ENCODE peak calls at places on chromosomes 7 and 10, in six cellular contexts. Q, X, K, T, L and A are unnamed samples.

GRCh38 chr10:70677016-70677415 is 4.7 kb downstream of the ADAMTS14 start:
- DNase-seq in Q (no peak), X (no peak), K (no peak), T (no peak), L (no peak), A (no peak)

GRCh38 chr7:105224884-105225651 is 163.7 kb downstream of the SRPK2 start:
- DNase-seq in Q (peak; percentile 95), X (no peak), K (peak; percentile 42), T (peak; percentile 37), L (no peak), A (peak; percentile 93)

GRCh38 chr7:123763191-123763661 is 14.4 kb upstream of the WASL start:
- DNase-seq in Q (no peak), X (no peak), K (no peak), T (no peak), L (no peak), A (no peak)

GRCh38 chr10:24825551-24825950 is 101.9 kb upstream of the ARHGAP21 start:
- DNase-seq in Q (peak; percentile 69), X (no peak), K (no peak), T (no peak), L (no peak), A (peak; percentile 46)

GRCh38 chr10:102119417-102120141 is 589 bp downstream of the LDB1 start:
- DNase-seq in Q (peak; percentile 67), X (no peak), K (no peak), T (peak; percentile 60), L (peak; percentile 58), A (peak; percentile 58)

GRCh38 chr10:6786579-6787031 is 206.5 kb upstream of the PRKCQ start:
- DNase-seq in Q (peak; percentile 79), X (no peak), K (no peak), T (no peak), L (peak; percentile 30), A (peak; percentile 54)

GRCh38 chr7:45656431-45656830 is 82.3 kb downstream of the ADCY1 start:
- DNase-seq in Q (no peak), X (no peak), K (no peak), T (no peak), L (no peak), A (no peak)

GRCh38 chr10:77493851-77494788 is 143.5 kb downstream of the KCNMA1 start:
- DNase-seq in Q (peak; percentile 54), X (no peak), K (no peak), T (no peak), L (peak; percentile 38), A (peak; percentile 44)

GRCh38 chr7:50952544-50952943 is 169.8 kb upstream of the GRB10 start:
- DNase-seq in Q (no peak), X (no peak), K (no peak), T (no peak), L (no peak), A (no peak)

GRCh38 chr10:125149278-125150047 is 10.9 kb downstream of the CTBP2 start:
- DNase-seq in Q (peak; percentile 87), X (no peak), K (no peak), T (peak; percentile 73), L (no peak), A (peak; percentile 68)

GRCh38 chr10:80536361-80536835 is 1.3 kb upstream of the SH2D4B start:
- DNase-seq in Q (no peak), X (no peak), K (no peak), T (no peak), L (no peak), A (no peak)

GRCh38 chr10:98150544-98150943 is 16.1 kb downstream of the R3HCC1L start:
- DNase-seq in Q (peak; percentile 56), X (no peak), K (no peak), T (no peak), L (no peak), A (peak; percentile 54)

GRCh38 chr10:59177862-59178235 is 1.4 kb downstream of the PHYHIPL start:
- DNase-seq in Q (no peak), X (no peak), K (no peak), T (no peak), L (no peak), A (no peak)

GRCh38 chr10:59177031-59177861 is 803 bp downstream of the PHYHIPL start:
- DNase-seq in Q (peak; percentile 79), X (no peak), K (no peak), T (no peak), L (peak; percentile 85), A (peak; percentile 88)

GRCh38 chr10:59176241-59177030 is at the start of gene PHYHIPL:
- DNase-seq in Q (no peak), X (no peak), K (no peak), T (no peak), L (peak; percentile 84), A (no peak)

GRCh38 chr10:59173414-59173813 is 3.0 kb upstream of the PHYHIPL start:
- DNase-seq in Q (no peak), X (no peak), K (no peak), T (no peak), L (peak; percentile 81), A (no peak)

GRCh38 chr10:59175538-59176240 is 754 bp upstream of the PHYHIPL start:
- DNase-seq in Q (no peak), X (no peak), K (no peak), T (no peak), L (no peak), A (no peak)
- H3K27me3 ChIP-seq in Q (peaks cover 18% of the 10 kb centered on the region), X (no peaks in the 10 kb centered on the region), K (no peaks in the 10 kb centered on the region), T (peaks cover 2% of the 10 kb centered on the region), L (no peaks in the 10 kb centered on the region), A (peaks cover 32% of the 10 kb centered on the region)

GRCh38 chr7:150958071-150958552 is 20.0 kb downstream of the KCNH2 start:
- DNase-seq in Q (no peak), X (no peak), K (no peak), T (peak; percentile 17), L (no peak), A (no peak)

GRCh38 chr7:150956395-150957118 is 21.6 kb downstream of the KCNH2 start:
- DNase-seq in Q (no peak), X (no peak), K (no peak), T (no peak), L (no peak), A (no peak)

GRCh38 chr7:150958603-150959002 is 19.5 kb downstream of the KCNH2 start:
- DNase-seq in Q (no peak), X (no peak), K (no peak), T (peak; percentile 33), L (no peak), A (no peak)

GRCh38 chr7:150955519-150956394 is 22.4 kb downstream of the KCNH2 start:
- DNase-seq in Q (peak; percentile 15), X (no peak), K (no peak), T (peak; percentile 63), L (no peak), A (peak; percentile 29)

GRCh38 chr7:150957119-150958020 is 20.8 kb downstream of the KCNH2 start:
- DNase-seq in Q (no peak), X (no peak), K (no peak), T (no peak), L (no peak), A (no peak)
- H3K27me3 ChIP-seq in Q (no peaks in the 10 kb centered on the region), X (peaks cover 7% of the 10 kb centered on the region), K (no peaks in the 10 kb centered on the region), T (no peaks in the 10 kb centered on the region), L (no peaks in the 10 kb centered on the region), A (peaks cover 10% of the 10 kb centered on the region)

DNA sequence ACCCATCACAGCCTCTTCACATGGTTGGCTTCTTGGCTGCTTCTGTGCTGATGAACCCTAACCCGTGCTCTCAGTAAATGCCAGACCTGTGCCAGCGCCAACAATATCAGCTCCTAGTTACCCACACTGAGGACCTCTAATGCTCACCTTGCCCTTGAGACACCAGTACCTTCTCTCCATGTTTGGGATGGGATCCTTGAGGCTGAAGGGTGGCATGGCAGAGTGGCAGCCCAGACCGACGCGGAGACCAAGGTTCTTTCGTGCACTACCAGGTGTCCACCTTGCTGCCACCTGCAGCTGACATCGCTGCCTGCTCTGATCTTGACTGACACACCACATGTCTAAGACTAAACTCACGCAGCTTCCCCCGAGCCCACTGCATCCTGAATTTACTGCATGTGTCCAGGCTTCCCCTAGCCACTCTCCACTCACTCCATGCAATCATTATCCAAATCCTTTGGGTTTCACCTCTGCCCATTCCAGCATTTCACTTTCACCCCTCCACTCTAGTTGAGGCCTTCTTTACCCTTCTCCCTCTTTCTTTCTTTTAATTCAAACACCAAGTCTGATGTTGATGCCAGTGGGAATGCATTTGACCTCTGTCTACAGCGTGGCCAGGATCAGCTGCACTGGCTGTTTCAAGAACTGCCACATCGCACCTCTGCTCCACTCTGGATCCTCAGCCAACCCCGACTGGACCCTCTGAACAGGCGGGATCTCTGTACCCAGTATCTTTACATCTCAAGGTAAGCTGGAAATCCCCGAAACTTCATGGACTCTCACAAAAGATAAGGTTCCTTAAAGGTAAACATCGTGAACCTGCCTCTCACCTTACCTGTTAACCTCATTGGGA is 294.9 kb downstream of the GLRX3 start:
- DNase-seq in Q (no peak), X (no peak), K (no peak), T (no peak), L (no peak), A (no peak)
- H3K27me3 ChIP-seq in Q (no peaks in the 10 kb centered on the region), X (no peaks in the 10 kb centered on the region), K (no peaks in the 10 kb centered on the region), T (no peaks in the 10 kb centered on the region), L (no peaks in the 10 kb centered on the region), A (no peaks in the 10 kb centered on the region)

GRCh38 chr10:89536013-89536354 is 590 bp upstream of the SLC16A12 start:
- DNase-seq in Q (no peak), X (no peak), K (no peak), T (no peak), L (no peak), A (no peak)
- H3K27me3 ChIP-seq in Q (peaks cover 18% of the 10 kb centered on the region), X (peaks cover 6% of the 10 kb centered on the region), K (peaks cover 6% of the 10 kb centered on the region), T (no peaks in the 10 kb centered on the region), L (peaks cover 2% of the 10 kb centered on the region), A (peaks cover 17% of the 10 kb centered on the region)

DNA sequence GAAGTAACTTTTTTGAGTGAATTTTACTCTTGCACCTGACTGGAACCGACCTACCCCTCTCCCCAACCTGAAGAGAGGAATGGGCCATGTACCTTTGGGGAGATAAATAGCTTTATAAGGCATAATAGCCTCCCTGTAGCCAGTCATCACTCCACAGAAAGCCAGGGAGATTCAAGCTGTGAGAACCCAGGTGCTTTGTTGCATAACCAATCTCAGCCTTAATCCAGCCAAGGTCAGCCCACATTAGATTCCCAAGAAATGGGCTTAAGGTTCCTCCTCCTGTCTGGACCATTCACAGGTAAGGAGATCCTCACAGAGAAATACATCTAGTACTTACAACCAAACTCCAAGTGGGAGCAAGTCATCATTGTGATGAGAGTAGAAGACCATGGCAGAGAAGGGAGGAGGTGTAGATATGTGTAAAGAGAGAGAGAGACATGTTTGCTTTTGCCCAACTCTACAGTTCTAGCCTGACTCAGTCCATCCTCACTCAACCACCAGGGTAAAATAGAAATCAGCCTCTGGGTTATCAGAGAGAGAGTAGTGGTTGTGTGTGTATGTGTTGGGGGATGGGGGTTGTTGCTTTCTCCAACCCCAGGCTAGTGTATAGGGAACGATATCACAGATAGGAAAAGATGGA is 23.6 kb downstream of the SKIDA1 start:
- DNase-seq in Q (no peak), X (no peak), K (no peak), T (no peak), L (no peak), A (no peak)
- H3K27me3 ChIP-seq in Q (peaks cover 9% of the 10 kb centered on the region), X (peaks cover 28% of the 10 kb centered on the region), K (peaks cover 5% of the 10 kb centered on the region), T (no peaks in the 10 kb centered on the region), L (no peaks in the 10 kb centered on the region), A (peaks cover 3% of the 10 kb centered on the region)

GRCh38 chr7:4814463-4814862 is 39.0 kb downstream of the AP5Z1 start:
- DNase-seq in Q (no peak), X (no peak), K (no peak), T (no peak), L (no peak), A (no peak)
- H3K27me3 ChIP-seq in Q (no peaks in the 10 kb centered on the region), X (no peaks in the 10 kb centered on the region), K (no peaks in the 10 kb centered on the region), T (no peaks in the 10 kb centered on the region), L (no peaks in the 10 kb centered on the region), A (no peaks in the 10 kb centered on the region)